ENCODE peak calls at places on chromosome 10, in ten cellular contexts. Z is small intestine, G is astrocyte, H is keratinocyte, Q is heart right ventricle, C is hepatocyte, W is upper lobe of left lung, X is thyroid gland, E is breast epithelium, L is left lung. J is an unnamed sample.
A peak's percentile ranks its signal among the peaks of the same experiment; 100 is the strongest.

GRCh38 chr10:131444286-131444685 is 132.8 kb upstream of the TCERG1L start:
- DNase-seq in L (no peak), C (no peak), X (no peak), E (no peak), G (no peak), W (no peak), Z (no peak), Q (no peak), H (no peak), J (peak; percentile 22)

GRCh38 chr10:1408656-1409358 is 328.5 kb downstream of the ADARB2 start:
- DNase-seq in Z (no peak), W (peak; percentile 70), E (no peak), X (no peak), Q (no peak), C (no peak), L (no peak), H (no peak), G (no peak), J (no peak)

GRCh38 chr10:125008689-125009579 is 67.0 kb downstream of the ZRANB1 start:
- DNase-seq in L (peak; percentile 23), Z (peak; percentile 56), X (no peak), C (no peak), W (no peak), E (peak; percentile 50), G (no peak), H (no peak), Q (no peak), J (peak; percentile 64)

GRCh38 chr10:87635498-87636312 is 24.0 kb upstream of the PAPSS2 start:
- DNase-seq in W (no peak), H (peak; percentile 38), Q (no peak), Z (peak; percentile 79), L (no peak), C (peak; percentile 48), X (no peak), G (peak; percentile 80), E (no peak), J (no peak)

GRCh38 chr10:18400201-18400910 is 251.0 kb downstream of the NSUN6 start:
- DNase-seq in X (no peak), Z (peak; percentile 84), H (no peak), L (no peak), E (no peak), C (peak; percentile 76), Q (no peak), W (no peak), G (no peak), J (no peak)

GRCh38 chr10:67296926-67297325 is 371.1 kb downstream of the LRRTM3 start:
- DNase-seq in E (no peak), H (no peak), C (no peak), G (no peak), L (no peak), Q (no peak), W (no peak), X (no peak), Z (no peak), J (no peak)

GRCh38 chr10:61024801-61025201 is 80.8 kb upstream of the RHOBTB1 start:
- DNase-seq in X (no peak), Q (no peak), E (no peak), G (peak; percentile 7), W (no peak), H (no peak), C (peak; percentile 46), L (no peak), Z (no peak), J (no peak)

GRCh38 chr10:114548662-114549061 is 109.4 kb downstream of the ABLIM1 start:
- DNase-seq in X (peak; percentile 90), W (no peak), L (no peak), E (peak; percentile 34), Q (no peak), H (no peak), Z (peak; percentile 60), G (peak; percentile 26), C (peak; percentile 56), J (no peak)

GRCh38 chr10:29067161-29067560 is 221.7 kb upstream of the LYZL1 start:
- DNase-seq in Z (no peak), G (peak; percentile 51), L (no peak), Q (no peak), C (no peak), X (no peak), E (no peak), H (peak; percentile 7), W (no peak), J (no peak)

GRCh38 chr10:29068984-29069383 is 219.9 kb upstream of the LYZL1 start:
- DNase-seq in C (no peak), E (no peak), W (no peak), G (no peak), H (no peak), L (no peak), Z (no peak), X (no peak), Q (no peak), J (no peak)

GRCh38 chr10:29068302-29068701 is 220.6 kb upstream of the LYZL1 start:
- DNase-seq in Z (no peak), Q (no peak), C (no peak), E (no peak), H (no peak), X (no peak), G (no peak), W (no peak), L (no peak), J (no peak)

GRCh38 chr10:29067628-29068027 is 221.2 kb upstream of the LYZL1 start:
- DNase-seq in E (no peak), Q (no peak), L (no peak), Z (no peak), X (no peak), G (no peak), H (no peak), C (no peak), W (no peak), J (no peak)

DNA sequence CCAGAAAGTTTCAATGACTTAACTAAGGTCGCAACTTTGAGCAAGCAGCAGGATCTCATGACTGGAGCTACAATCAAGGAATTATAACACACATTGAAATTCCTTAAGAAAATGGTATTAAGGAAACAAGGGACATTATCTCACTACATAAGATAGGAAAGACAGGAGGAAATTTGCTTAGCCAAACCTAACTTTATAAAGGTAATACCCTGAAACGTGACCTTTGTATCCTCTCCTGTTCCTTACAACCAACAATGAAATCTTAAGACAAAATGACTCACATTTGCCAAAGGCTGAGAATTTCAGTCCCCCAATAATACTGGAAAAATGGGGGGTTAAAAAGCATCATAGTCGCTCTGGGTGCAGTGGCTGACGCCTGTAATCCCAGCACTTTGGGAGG is 218.9 kb upstream of the LYZL1 start:
- DNase-seq in Z (no peak), G (no peak), E (no peak), L (no peak), C (no peak), W (no peak), X (no peak), H (no peak), Q (no peak), J (no peak)
- H3K27ac ChIP-seq in Z (no peak overlapping the region), G (no peak overlapping the region), E (no peak overlapping the region), L (no peak overlapping the region), C (peak overlapping the region; percentile 78), W (no peak overlapping the region), X (no peak overlapping the region), H (no peak overlapping the region), Q (no peak overlapping the region), J (no peak overlapping the region)

GRCh38 chr10:70328018-70328417 is 44.2 kb upstream of the NPFFR1 start:
- DNase-seq in Z (no peak), X (no peak), Q (no peak), L (no peak), E (no peak), C (no peak), W (no peak), H (no peak), G (no peak), J (no peak)

GRCh38 chr10:70323697-70324340 is 40.0 kb upstream of the NPFFR1 start:
- DNase-seq in X (no peak), Z (no peak), G (no peak), L (no peak), H (no peak), E (no peak), C (no peak), Q (no peak), W (no peak), J (no peak)

GRCh38 chr10:70323143-70323696 is 39.4 kb upstream of the NPFFR1 start:
- DNase-seq in G (no peak), X (no peak), H (no peak), C (no peak), L (no peak), E (no peak), Q (no peak), Z (peak; percentile 49), W (no peak), J (no peak)

GRCh38 chr10:70324341-70324861 is 40.6 kb upstream of the NPFFR1 start:
- DNase-seq in W (peak; percentile 49), L (no peak), E (no peak), G (no peak), H (no peak), Q (no peak), Z (no peak), X (no peak), C (no peak), J (no peak)

GRCh38 chr10:70324951-70325781 is 41.4 kb upstream of the NPFFR1 start:
- DNase-seq in G (no peak), Z (no peak), X (no peak), W (no peak), E (no peak), C (no peak), H (no peak), Q (no peak), L (no peak), J (no peak)
- H3K4me1 ChIP-seq in G (no peaks in the 10 kb centered on the region), Z (no peaks in the 10 kb centered on the region), X (no peaks in the 10 kb centered on the region), W (no peaks in the 10 kb centered on the region), E (no peaks in the 10 kb centered on the region), C (peaks cover 8% of the 10 kb centered on the region), H (no peaks in the 10 kb centered on the region), Q (peaks cover 57% of the 10 kb centered on the region), L (no peaks in the 10 kb centered on the region), J (no peaks in the 10 kb centered on the region)

GRCh38 chr10:100535715-100536353 is at the start of gene HIF1AN:
- DNase-seq in E (peak; percentile 86), G (peak; percentile 87), X (peak; percentile 91), Z (peak; percentile 95), W (peak; percentile 94), H (peak; percentile 71), C (peak; percentile 97), Q (peak; percentile 84), L (peak; percentile 91), J (peak; percentile 91)
- H3K27ac ChIP-seq in E (peak within 1 kb of the TSS; percentile 68), G (peak within 1 kb of the TSS; percentile 24), X (peak within 1 kb of the TSS; percentile 40), Z (peak within 1 kb of the TSS; percentile 39), W (peak within 1 kb of the TSS; percentile 80), H (no peak within 1 kb of the TSS), C (no peak within 1 kb of the TSS), Q (peak within 1 kb of the TSS; percentile 67), L (peak within 1 kb of the TSS; percentile 78), J (peak within 1 kb of the TSS; percentile 43)

GRCh38 chr10:106978746-106979145 is 185.8 kb downstream of the SORCS1 start:
- DNase-seq in Z (no peak), X (no peak), W (no peak), C (no peak), Q (no peak), L (no peak), H (no peak), E (no peak), G (no peak), J (no peak)

GRCh38 chr10:106972381-106972780 is 192.1 kb downstream of the SORCS1 start:
- DNase-seq in Z (no peak), L (no peak), H (no peak), E (no peak), C (peak; percentile 58), W (no peak), G (no peak), X (no peak), Q (no peak), J (no peak)

GRCh38 chr10:106971411-106971831 is 193.1 kb downstream of the SORCS1 start:
- DNase-seq in L (no peak), W (no peak), Z (no peak), Q (no peak), X (no peak), C (no peak), E (no peak), G (no peak), H (no peak), J (no peak)

GRCh38 chr10:106973301-106973700 is 191.2 kb downstream of the SORCS1 start:
- DNase-seq in X (no peak), H (no peak), G (no peak), Z (no peak), W (no peak), E (no peak), Q (no peak), C (no peak), L (no peak), J (no peak)

GRCh38 chr10:106973716-106974115 is 190.8 kb downstream of the SORCS1 start:
- DNase-seq in Z (no peak), H (no peak), Q (no peak), X (no peak), W (no peak), C (no peak), L (no peak), G (no peak), E (no peak), J (no peak)
- H3K4me1 ChIP-seq in Z (no peaks in the 10 kb centered on the region), H (no peaks in the 10 kb centered on the region), Q (no peaks in the 10 kb centered on the region), X (peaks cover 5% of the 10 kb centered on the region), W (no peaks in the 10 kb centered on the region), C (peaks cover 8% of the 10 kb centered on the region), L (no peaks in the 10 kb centered on the region), G (no peaks in the 10 kb centered on the region), E (no peaks in the 10 kb centered on the region), J (no peaks in the 10 kb centered on the region)

J was measured in upper lobe of right lung.